ENCODE peak calls at places on chromosomes 6 and 20, in seven cellular contexts. One of them, this sample, is unnamed.

GRCh38 chr20:56986931-56987720 is 279.3 kb downstream of the BMP7 start:
- DNase-seq in small intestine: no peak
- DNase-seq in NCI-H2081: no peak
- DNase-seq in ACHN: no peak
- DNase-seq in HepG2: no peak
- DNase-seq in stimulated activated CD8-positive, alpha-beta memory T cell treated with anti-CD3 and anti-CD28 coated beads, Interleukin-15, amount 100 ng/mL, for 4 hours: no peak
- DNase-seq in Caco-2: no peak
- DNase-seq in this sample: no peak

GRCh38 chr6:20534906-20535305 is 649 bp downstream of the CDKAL1 start:
- DNase-seq in NCI-H2081: no peak
- DNase-seq in ACHN: no peak
- DNase-seq in stimulated activated CD8-positive, alpha-beta memory T cell treated with anti-CD3 and anti-CD28 coated beads, Interleukin-15, amount 100 ng/mL, for 4 hours: no peak
- DNase-seq in HepG2: no peak
- DNase-seq in Caco-2: no peak
- DNase-seq in small intestine: peak; percentile 7
- DNase-seq in this sample: no peak

GRCh38 chr20:10648651-10649050 is 25.1 kb downstream of the JAG1 start:
- DNase-seq in stimulated activated CD8-positive, alpha-beta memory T cell treated with anti-CD3 and anti-CD28 coated beads, Interleukin-15, amount 100 ng/mL, for 4 hours: no peak
- DNase-seq in ACHN: no peak
- DNase-seq in Caco-2: no peak
- DNase-seq in small intestine: no peak
- DNase-seq in NCI-H2081: no peak
- DNase-seq in HepG2: no peak
- DNase-seq in this sample: no peak

GRCh38 chr6:139124887-139125672 is 9.8 kb upstream of the HECA start:
- DNase-seq in NCI-H2081: no peak
- DNase-seq in HepG2: peak; percentile 61
- DNase-seq in Caco-2: peak; percentile 59
- DNase-seq in ACHN: peak; percentile 57
- DNase-seq in stimulated activated CD8-positive, alpha-beta memory T cell treated with anti-CD3 and anti-CD28 coated beads, Interleukin-15, amount 100 ng/mL, for 4 hours: peak; percentile 34
- DNase-seq in small intestine: peak; percentile 93
- DNase-seq in this sample: peak; percentile 40

GRCh38 chr20:59661141-59661540 is 56.8 kb downstream of the PHACTR3 start:
- DNase-seq in Caco-2: no peak
- DNase-seq in small intestine: no peak
- DNase-seq in ACHN: no peak
- DNase-seq in NCI-H2081: no peak
- DNase-seq in HepG2: no peak
- DNase-seq in stimulated activated CD8-positive, alpha-beta memory T cell treated with anti-CD3 and anti-CD28 coated beads, Interleukin-15, amount 100 ng/mL, for 4 hours: no peak
- DNase-seq in this sample: no peak

GRCh38 chr6:87722831-87723726 is 21.0 kb upstream of the AKIRIN2 start:
- DNase-seq in stimulated activated CD8-positive, alpha-beta memory T cell treated with anti-CD3 and anti-CD28 coated beads, Interleukin-15, amount 100 ng/mL, for 4 hours: no peak
- DNase-seq in ACHN: peak; percentile 96
- DNase-seq in HepG2: peak; percentile 92
- DNase-seq in small intestine: peak; percentile 35
- DNase-seq in Caco-2: no peak
- DNase-seq in NCI-H2081: no peak
- DNase-seq in this sample: peak; percentile 40

GRCh38 chr20:44583179-44583578 is 800 bp downstream of the PKIG start:
- DNase-seq in HepG2: no peak
- DNase-seq in stimulated activated CD8-positive, alpha-beta memory T cell treated with anti-CD3 and anti-CD28 coated beads, Interleukin-15, amount 100 ng/mL, for 4 hours: no peak
- DNase-seq in ACHN: no peak
- DNase-seq in small intestine: no peak
- DNase-seq in Caco-2: no peak
- DNase-seq in NCI-H2081: no peak
- DNase-seq in this sample: no peak

GRCh38 chr6:106546322-106547052 is 82.8 kb downstream of the RTN4IP1 start:
- DNase-seq in Caco-2: no peak
- DNase-seq in stimulated activated CD8-positive, alpha-beta memory T cell treated with anti-CD3 and anti-CD28 coated beads, Interleukin-15, amount 100 ng/mL, for 4 hours: no peak
- DNase-seq in NCI-H2081: no peak
- DNase-seq in HepG2: peak; percentile 36
- DNase-seq in small intestine: no peak
- DNase-seq in ACHN: peak; percentile 56
- DNase-seq in this sample: no peak

GRCh38 chr6:170344631-170345576 is 38.3 kb downstream of the FAM120B start:
- DNase-seq in Caco-2: no peak
- DNase-seq in NCI-H2081: no peak
- DNase-seq in stimulated activated CD8-positive, alpha-beta memory T cell treated with anti-CD3 and anti-CD28 coated beads, Interleukin-15, amount 100 ng/mL, for 4 hours: no peak
- DNase-seq in HepG2: peak; percentile 55
- DNase-seq in ACHN: peak; percentile 63
- DNase-seq in small intestine: peak; percentile 13
- DNase-seq in this sample: no peak

GRCh38 chr6:71043902-71044301 is 87.0 kb upstream of the B3GAT2 start:
- DNase-seq in HepG2: no peak
- DNase-seq in small intestine: no peak
- DNase-seq in Caco-2: no peak
- DNase-seq in ACHN: no peak
- DNase-seq in NCI-H2081: no peak
- DNase-seq in stimulated activated CD8-positive, alpha-beta memory T cell treated with anti-CD3 and anti-CD28 coated beads, Interleukin-15, amount 100 ng/mL, for 4 hours: no peak
- DNase-seq in this sample: no peak

GRCh38 chr6:106509420-106510089 is 119.7 kb downstream of the RTN4IP1 start:
- DNase-seq in small intestine: peak; percentile 56
- DNase-seq in NCI-H2081: no peak
- DNase-seq in HepG2: peak; percentile 28
- DNase-seq in stimulated activated CD8-positive, alpha-beta memory T cell treated with anti-CD3 and anti-CD28 coated beads, Interleukin-15, amount 100 ng/mL, for 4 hours: no peak
- DNase-seq in ACHN: no peak
- DNase-seq in Caco-2: no peak
- DNase-seq in this sample: no peak

GRCh38 chr6:138115877-138116660 is 8.8 kb upstream of the PERP start:
- DNase-seq in HepG2: peak; percentile 71
- DNase-seq in ACHN: peak; percentile 66
- DNase-seq in stimulated activated CD8-positive, alpha-beta memory T cell treated with anti-CD3 and anti-CD28 coated beads, Interleukin-15, amount 100 ng/mL, for 4 hours: no peak
- DNase-seq in small intestine: peak; percentile 73
- DNase-seq in Caco-2: peak; percentile 73
- DNase-seq in NCI-H2081: peak; percentile 49
- DNase-seq in this sample: peak; percentile 55

GRCh38 chr6:26311385-26312095 is 53.5 kb upstream of the BTN3A2 start:
- DNase-seq in HepG2: peak; percentile 82
- DNase-seq in ACHN: peak; percentile 72
- DNase-seq in stimulated activated CD8-positive, alpha-beta memory T cell treated with anti-CD3 and anti-CD28 coated beads, Interleukin-15, amount 100 ng/mL, for 4 hours: no peak
- DNase-seq in Caco-2: peak; percentile 69
- DNase-seq in small intestine: peak; percentile 83
- DNase-seq in NCI-H2081: peak; percentile 77
- DNase-seq in this sample: peak; percentile 79

GRCh38 chr6:89794324-89794723 is 25.3 kb downstream of the MDN1 start:
- DNase-seq in small intestine: no peak
- DNase-seq in ACHN: no peak
- DNase-seq in stimulated activated CD8-positive, alpha-beta memory T cell treated with anti-CD3 and anti-CD28 coated beads, Interleukin-15, amount 100 ng/mL, for 4 hours: no peak
- DNase-seq in Caco-2: no peak
- DNase-seq in NCI-H2081: no peak
- DNase-seq in HepG2: no peak
- DNase-seq in this sample: no peak

GRCh38 chr20:51542894-51543788 is 622 bp upstream of the NFATC2 start:
- DNase-seq in stimulated activated CD8-positive, alpha-beta memory T cell treated with anti-CD3 and anti-CD28 coated beads, Interleukin-15, amount 100 ng/mL, for 4 hours: no peak
- DNase-seq in small intestine: no peak
- DNase-seq in NCI-H2081: no peak
- DNase-seq in ACHN: no peak
- DNase-seq in HepG2: no peak
- DNase-seq in Caco-2: peak; percentile 25
- DNase-seq in this sample: no peak

GRCh38 chr6:78910611-78911134 is 43.3 kb downstream of the IRAK1BP1 start:
- DNase-seq in stimulated activated CD8-positive, alpha-beta memory T cell treated with anti-CD3 and anti-CD28 coated beads, Interleukin-15, amount 100 ng/mL, for 4 hours: no peak
- DNase-seq in small intestine: peak; percentile 55
- DNase-seq in NCI-H2081: no peak
- DNase-seq in ACHN: no peak
- DNase-seq in Caco-2: peak; percentile 39
- DNase-seq in HepG2: no peak
- DNase-seq in this sample: no peak

GRCh38 chr6:48733581-48733980 is 622.6 kb upstream of the PTCHD4 start:
- DNase-seq in small intestine: no peak
- DNase-seq in ACHN: no peak
- DNase-seq in NCI-H2081: no peak
- DNase-seq in Caco-2: no peak
- DNase-seq in HepG2: no peak
- DNase-seq in stimulated activated CD8-positive, alpha-beta memory T cell treated with anti-CD3 and anti-CD28 coated beads, Interleukin-15, amount 100 ng/mL, for 4 hours: no peak
- DNase-seq in this sample: no peak

GRCh38 chr20:41786158-41786557 is 168.0 kb upstream of the CHD6 start:
- DNase-seq in stimulated activated CD8-positive, alpha-beta memory T cell treated with anti-CD3 and anti-CD28 coated beads, Interleukin-15, amount 100 ng/mL, for 4 hours: no peak
- DNase-seq in HepG2: no peak
- DNase-seq in small intestine: no peak
- DNase-seq in Caco-2: no peak
- DNase-seq in ACHN: no peak
- DNase-seq in NCI-H2081: no peak
- DNase-seq in this sample: no peak

GRCh38 chr6:167779993-167780655 is 46.6 kb upstream of the AFDN start:
- DNase-seq in ACHN: no peak
- DNase-seq in HepG2: no peak
- DNase-seq in small intestine: no peak
- DNase-seq in Caco-2: no peak
- DNase-seq in stimulated activated CD8-positive, alpha-beta memory T cell treated with anti-CD3 and anti-CD28 coated beads, Interleukin-15, amount 100 ng/mL, for 4 hours: no peak
- DNase-seq in NCI-H2081: no peak
- DNase-seq in this sample: no peak

GRCh38 chr6:108114861-108115597 is 40.5 kb upstream of the OSTM1 start:
- DNase-seq in ACHN: peak; percentile 43
- DNase-seq in stimulated activated CD8-positive, alpha-beta memory T cell treated with anti-CD3 and anti-CD28 coated beads, Interleukin-15, amount 100 ng/mL, for 4 hours: no peak
- DNase-seq in HepG2: no peak
- DNase-seq in small intestine: peak; percentile 22
- DNase-seq in NCI-H2081: no peak
- DNase-seq in Caco-2: no peak
- DNase-seq in this sample: no peak

GRCh38 chr20:36802326-36803223 is 29.0 kb upstream of the DSN1 start:
- DNase-seq in NCI-H2081: no peak
- DNase-seq in small intestine: no peak
- DNase-seq in HepG2: no peak
- DNase-seq in ACHN: peak; percentile 4
- DNase-seq in Caco-2: no peak
- DNase-seq in stimulated activated CD8-positive, alpha-beta memory T cell treated with anti-CD3 and anti-CD28 coated beads, Interleukin-15, amount 100 ng/mL, for 4 hours: no peak
- DNase-seq in this sample: no peak

GRCh38 chr20:55159230-55159629 is 683.8 kb downstream of the DOK5 start:
- DNase-seq in small intestine: no peak
- DNase-seq in ACHN: no peak
- DNase-seq in Caco-2: no peak
- DNase-seq in stimulated activated CD8-positive, alpha-beta memory T cell treated with anti-CD3 and anti-CD28 coated beads, Interleukin-15, amount 100 ng/mL, for 4 hours: no peak
- DNase-seq in NCI-H2081: no peak
- DNase-seq in HepG2: no peak
- DNase-seq in this sample: no peak

GRCh38 chr6:16278750-16279149 is 40.4 kb downstream of the GMPR start:
- DNase-seq in HepG2: no peak
- DNase-seq in small intestine: no peak
- DNase-seq in ACHN: no peak
- DNase-seq in stimulated activated CD8-positive, alpha-beta memory T cell treated with anti-CD3 and anti-CD28 coated beads, Interleukin-15, amount 100 ng/mL, for 4 hours: no peak
- DNase-seq in Caco-2: no peak
- DNase-seq in NCI-H2081: no peak
- DNase-seq in this sample: no peak

GRCh38 chr6:6856538-6857523 is 250.9 kb upstream of the RREB1 start:
- DNase-seq in small intestine: peak; percentile 97
- DNase-seq in NCI-H2081: no peak
- DNase-seq in HepG2: no peak
- DNase-seq in Caco-2: peak; percentile 58
- DNase-seq in ACHN: no peak
- DNase-seq in stimulated activated CD8-positive, alpha-beta memory T cell treated with anti-CD3 and anti-CD28 coated beads, Interleukin-15, amount 100 ng/mL, for 4 hours: peak; percentile 13
- DNase-seq in this sample: no peak

GRCh38 chr20:12790856-12791255 is 217.9 kb upstream of the SPTLC3 start:
- DNase-seq in Caco-2: no peak
- DNase-seq in ACHN: no peak
- DNase-seq in NCI-H2081: no peak
- DNase-seq in small intestine: no peak
- DNase-seq in stimulated activated CD8-positive, alpha-beta memory T cell treated with anti-CD3 and anti-CD28 coated beads, Interleukin-15, amount 100 ng/mL, for 4 hours: no peak
- DNase-seq in HepG2: no peak
- DNase-seq in this sample: no peak

GRCh38 chr20:35901678-35902544 is 52.4 kb downstream of the SCAND1 start:
- DNase-seq in NCI-H2081: no peak
- DNase-seq in Caco-2: no peak
- DNase-seq in stimulated activated CD8-positive, alpha-beta memory T cell treated with anti-CD3 and anti-CD28 coated beads, Interleukin-15, amount 100 ng/mL, for 4 hours: no peak
- DNase-seq in ACHN: peak; percentile 62
- DNase-seq in small intestine: peak; percentile 40
- DNase-seq in HepG2: peak; percentile 33
- DNase-seq in this sample: no peak

GRCh38 chr20:53216856-53217576 is 244.9 kb downstream of the TSHZ2 start:
- DNase-seq in Caco-2: peak; percentile 92
- DNase-seq in NCI-H2081: peak; percentile 52
- DNase-seq in stimulated activated CD8-positive, alpha-beta memory T cell treated with anti-CD3 and anti-CD28 coated beads, Interleukin-15, amount 100 ng/mL, for 4 hours: peak; percentile 32
- DNase-seq in HepG2: peak; percentile 50
- DNase-seq in small intestine: peak; percentile 58
- DNase-seq in ACHN: peak; percentile 41
- DNase-seq in this sample: peak; percentile 6

GRCh38 chr6:108164815-108165706 is 761 bp upstream of the NR2E1 start:
- DNase-seq in HepG2: no peak
- DNase-seq in stimulated activated CD8-positive, alpha-beta memory T cell treated with anti-CD3 and anti-CD28 coated beads, Interleukin-15, amount 100 ng/mL, for 4 hours: no peak
- DNase-seq in ACHN: no peak
- DNase-seq in Caco-2: no peak
- DNase-seq in NCI-H2081: no peak
- DNase-seq in small intestine: no peak
- DNase-seq in this sample: no peak

GRCh38 chr6:6221829-6222535 is 98.5 kb downstream of the F13A1 start:
- DNase-seq in small intestine: peak; percentile 39
- DNase-seq in Caco-2: peak; percentile 39
- DNase-seq in ACHN: peak; percentile 12
- DNase-seq in NCI-H2081: no peak
- DNase-seq in HepG2: peak; percentile 41
- DNase-seq in stimulated activated CD8-positive, alpha-beta memory T cell treated with anti-CD3 and anti-CD28 coated beads, Interleukin-15, amount 100 ng/mL, for 4 hours: no peak
- DNase-seq in this sample: peak; percentile 10

GRCh38 chr6:108168026-108168463 is 2.2 kb downstream of the NR2E1 start:
- DNase-seq in small intestine: no peak
- DNase-seq in Caco-2: no peak
- DNase-seq in HepG2: no peak
- DNase-seq in NCI-H2081: no peak
- DNase-seq in stimulated activated CD8-positive, alpha-beta memory T cell treated with anti-CD3 and anti-CD28 coated beads, Interleukin-15, amount 100 ng/mL, for 4 hours: no peak
- DNase-seq in ACHN: no peak
- DNase-seq in this sample: no peak

GRCh38 chr20:57375652-57376230 is 15.5 kb upstream of the RBM38 start:
- DNase-seq in Caco-2: no peak
- DNase-seq in NCI-H2081: no peak
- DNase-seq in ACHN: no peak
- DNase-seq in stimulated activated CD8-positive, alpha-beta memory T cell treated with anti-CD3 and anti-CD28 coated beads, Interleukin-15, amount 100 ng/mL, for 4 hours: no peak
- DNase-seq in small intestine: no peak
- DNase-seq in HepG2: no peak
- DNase-seq in this sample: no peak

GRCh38 chr6:16602035-16602434 is 159.2 kb downstream of the ATXN1 start:
- DNase-seq in Caco-2: no peak
- DNase-seq in small intestine: no peak
- DNase-seq in ACHN: no peak
- DNase-seq in NCI-H2081: no peak
- DNase-seq in HepG2: no peak
- DNase-seq in stimulated activated CD8-positive, alpha-beta memory T cell treated with anti-CD3 and anti-CD28 coated beads, Interleukin-15, amount 100 ng/mL, for 4 hours: no peak
- DNase-seq in this sample: no peak

GRCh38 chr6:45595010-45595851 is 217.5 kb upstream of the SUPT3H start:
- DNase-seq in small intestine: no peak
- DNase-seq in HepG2: no peak
- DNase-seq in stimulated activated CD8-positive, alpha-beta memory T cell treated with anti-CD3 and anti-CD28 coated beads, Interleukin-15, amount 100 ng/mL, for 4 hours: no peak
- DNase-seq in ACHN: no peak
- DNase-seq in Caco-2: no peak
- DNase-seq in NCI-H2081: no peak
- DNase-seq in this sample: no peak

GRCh38 chr20:38812182-38812581 is 6.7 kb downstream of the PPP1R16B start:
- DNase-seq in stimulated activated CD8-positive, alpha-beta memory T cell treated with anti-CD3 and anti-CD28 coated beads, Interleukin-15, amount 100 ng/mL, for 4 hours: no peak
- DNase-seq in HepG2: no peak
- DNase-seq in NCI-H2081: no peak
- DNase-seq in Caco-2: no peak
- DNase-seq in ACHN: no peak
- DNase-seq in small intestine: no peak
- DNase-seq in this sample: no peak

GRCh38 chr20:63441777-63442493 is 30.5 kb downstream of the KCNQ2 start:
- DNase-seq in stimulated activated CD8-positive, alpha-beta memory T cell treated with anti-CD3 and anti-CD28 coated beads, Interleukin-15, amount 100 ng/mL, for 4 hours: peak; percentile 33
- DNase-seq in small intestine: peak; percentile 26
- DNase-seq in HepG2: peak; percentile 58
- DNase-seq in NCI-H2081: peak; percentile 56
- DNase-seq in Caco-2: peak; percentile 63
- DNase-seq in ACHN: peak; percentile 59
- DNase-seq in this sample: peak; percentile 67

GRCh38 chr6:14983599-14984296 is 262.1 kb upstream of the JARID2 start:
- DNase-seq in NCI-H2081: no peak
- DNase-seq in Caco-2: no peak
- DNase-seq in stimulated activated CD8-positive, alpha-beta memory T cell treated with anti-CD3 and anti-CD28 coated beads, Interleukin-15, amount 100 ng/mL, for 4 hours: no peak
- DNase-seq in small intestine: no peak
- DNase-seq in ACHN: no peak
- DNase-seq in HepG2: no peak
- DNase-seq in this sample: no peak

GRCh38 chr6:2157441-2158127 is 87.8 kb downstream of the GMDS start:
- DNase-seq in stimulated activated CD8-positive, alpha-beta memory T cell treated with anti-CD3 and anti-CD28 coated beads, Interleukin-15, amount 100 ng/mL, for 4 hours: no peak
- DNase-seq in small intestine: no peak
- DNase-seq in Caco-2: no peak
- DNase-seq in ACHN: no peak
- DNase-seq in NCI-H2081: no peak
- DNase-seq in HepG2: peak; percentile 23
- DNase-seq in this sample: no peak

GRCh38 chr6:45687570-45687969 is 309.8 kb upstream of the SUPT3H start:
- DNase-seq in NCI-H2081: no peak
- DNase-seq in Caco-2: no peak
- DNase-seq in stimulated activated CD8-positive, alpha-beta memory T cell treated with anti-CD3 and anti-CD28 coated beads, Interleukin-15, amount 100 ng/mL, for 4 hours: no peak
- DNase-seq in HepG2: no peak
- DNase-seq in ACHN: peak; percentile 81
- DNase-seq in small intestine: no peak
- DNase-seq in this sample: no peak